ENCODE peak calls at places on chromosomes 11 and 22, in eight cellular contexts. P, H, M, R, D, S, N and O are unnamed samples.
A peak's percentile ranks its signal among the peaks of the same experiment; 100 is the strongest.

GRCh38 chr11:57461841-57462489 is 1.6 kb downstream of the RTN4RL2 start:
- DNase-seq in P (no peak), D (no peak), N (no peak), H (no peak), M (no peak), R (no peak), S (no peak), O (no peak)

GRCh38 chr22:23220485-23221350 is 40.4 kb downstream of the BCR start:
- DNase-seq in M (no peak), P (no peak), S (no peak), D (no peak), R (peak; percentile 25), N (no peak), H (no peak), O (no peak)

GRCh38 chr22:29788339-29789279 is 21.4 kb downstream of the UQCR10 start:
- DNase-seq in H (no peak), M (no peak), P (no peak), R (no peak), N (no peak), S (no peak), D (no peak), O (no peak)

GRCh38 chr11:43866520-43866919 is 14.1 kb upstream of the ALKBH3 start:
- DNase-seq in N (no peak), H (no peak), M (no peak), S (no peak), D (peak; percentile 28), R (no peak), P (no peak), O (no peak)

GRCh38 chr22:43399980-43400358 is 11.8 kb upstream of the MPPED1 start:
- DNase-seq in D (no peak), S (no peak), P (no peak), N (no peak), H (no peak), R (no peak), M (no peak), O (no peak)

GRCh38 chr11:33630936-33631748 is 69.5 kb downstream of the C11orf91 start:
- DNase-seq in R (no peak), N (no peak), D (no peak), M (no peak), S (no peak), H (no peak), P (no peak), O (no peak)

GRCh38 chr22:39362271-39362670 is 12.5 kb downstream of the SYNGR1 start:
- DNase-seq in M (no peak), P (no peak), R (no peak), D (peak; percentile 13), S (no peak), H (no peak), N (no peak), O (no peak)

GRCh38 chr11:91776660-91777059 is 448.0 kb upstream of the FAT3 start:
- DNase-seq in H (no peak), R (no peak), D (no peak), N (no peak), P (no peak), M (no peak), S (no peak), O (no peak)

GRCh38 chr11:26326793-26327400 is 5.0 kb upstream of the ANO3 start:
- DNase-seq in R (no peak), P (no peak), S (no peak), M (no peak), N (no peak), H (no peak), D (no peak), O (no peak)

GRCh38 chr11:68398870-68399865 is 61.4 kb upstream of the PPP6R3 start:
- DNase-seq in H (no peak), S (no peak), N (no peak), D (no peak), R (no peak), P (no peak), M (no peak), O (no peak)

GRCh38 chr22:42073568-42074152 is 388 bp upstream of the PHETA2 start:
- DNase-seq in M (no peak), H (no peak), D (no peak), R (no peak), N (no peak), S (no peak), P (no peak), O (no peak)

GRCh38 chr11:131653244-131653643 is 282.8 kb downstream of the NTM start:
- DNase-seq in H (no peak), N (no peak), R (no peak), D (no peak), M (no peak), S (no peak), P (no peak), O (no peak)

GRCh38 chr11:43579171-43579918 is 101.2 kb upstream of the HSD17B12 start:
- DNase-seq in M (no peak), R (peak; percentile 63), H (no peak), N (peak; percentile 43), S (no peak), D (no peak), P (no peak), O (no peak)

GRCh38 chr11:72598901-72599300 is 75.3 kb downstream of the PDE2A start:
- DNase-seq in S (peak; percentile 51), H (no peak), M (no peak), R (no peak), P (no peak), D (peak; percentile 20), N (no peak), O (no peak)